ENCODE peak calls at places on chromosomes 4 and X, in six cellular contexts. D is ACHN, G is nucleus accumbens, I is RPMI7951, B is astrocyte of the spinal cord, E is NCI-H1092. Q is an unnamed sample.
A peak's percentile ranks its signal among the peaks of the same experiment; 100 is the strongest.

GRCh38 chr4:158783775-158784174 is 14.9 kb downstream of the FNIP2 start:
- DNase-seq in D (no peak), G (no peak), I (peak; percentile 50), B (peak; percentile 54), E (no peak), Q (no peak)

GRCh38 chr4:177511611-177512010 is 69.4 kb upstream of the AGA start:
- DNase-seq in D (no peak), G (no peak), I (no peak), B (no peak), E (no peak), Q (no peak)

GRCh38 chrX:72126048-72126415 is 5.7 kb downstream of the RTL5 start:
- DNase-seq in D (no peak), G (no peak), I (peak; percentile 14), B (no peak), E (peak; percentile 24), Q (no peak)

GRCh38 chr4:139523076-139523475 is 32.9 kb downstream of the SETD7 start:
- DNase-seq in D (no peak), G (no peak), I (peak; percentile 13), B (peak; percentile 35), E (no peak), Q (no peak)

GRCh38 chr4:184019084-184019483 is 114.0 kb downstream of the STOX2 start:
- DNase-seq in D (no peak), G (no peak), I (no peak), B (peak; percentile 1), E (no peak), Q (no peak)

GRCh38 chr4:20629180-20630115 is 70.8 kb upstream of the PACRGL start:
- DNase-seq in D (no peak), G (no peak), I (no peak), B (no peak), E (no peak), Q (no peak)

GRCh38 chrX:10221651-10222050 is 64.9 kb downstream of the CLCN4 start:
- DNase-seq in D (no peak), G (no peak), I (no peak), B (no peak), E (no peak), Q (no peak)

GRCh38 chr4:156734965-156735895 is 236.4 kb downstream of the PDGFC start:
- DNase-seq in D (no peak), G (no peak), I (peak; percentile 24), B (peak; percentile 60), E (no peak), Q (no peak)

GRCh38 chr4:2685541-2685940 is 70.6 kb downstream of the TNIP2 start:
- DNase-seq in D (no peak), G (no peak), I (no peak), B (no peak), E (no peak), Q (no peak)

GRCh38 chr4:41288254-41288653 is 31.5 kb downstream of the UCHL1 start:
- DNase-seq in D (no peak), G (no peak), I (no peak), B (no peak), E (no peak), Q (no peak)

GRCh38 chrX:96837808-96838207 is 45.9 kb upstream of the RPA4 start:
- DNase-seq in D (peak; percentile 0), G (no peak), I (peak; percentile 13), B (peak; percentile 5), E (no peak), Q (no peak)

GRCh38 chr4:140756292-140757219 is at the start of gene TBC1D9:
- DNase-seq in D (peak; percentile 50), G (no peak), I (peak; percentile 75), B (peak; percentile 68), E (peak; percentile 67), Q (peak; percentile 46)

GRCh38 chr4:96164814-96165351 is 325.0 kb downstream of the PDHA2 start:
- DNase-seq in D (peak; percentile 77), G (no peak), I (peak; percentile 78), B (peak; percentile 93), E (no peak), Q (no peak)

GRCh38 chr4:182278729-182279128 is 35.5 kb downstream of the TENM3 start:
- DNase-seq in D (no peak), G (no peak), I (no peak), B (no peak), E (no peak), Q (no peak)

GRCh38 chr4:140243345-140243753 is 89.4 kb upstream of the MAML3 start:
- DNase-seq in D (no peak), G (no peak), I (no peak), B (no peak), E (peak; percentile 78), Q (peak; percentile 46)

GRCh38 chrX:572490-573124 is 58.0 kb upstream of the SHOX start:
- DNase-seq in D (no peak), G (no peak), I (no peak), B (no peak), E (peak; percentile 41), Q (peak; percentile 6)

GRCh38 chr4:154433543-154433942 is 58.1 kb downstream of the DCHS2 start:
- DNase-seq in D (no peak), G (no peak), I (peak; percentile 50), B (no peak), E (no peak), Q (no peak)

Q was measured in NCI-H2107.